ENCODE peak calls at places on chromosomes 7 and 10, in nine cellular contexts. One of them, this sample, is unnamed. For H3K9me3 and H3K4me1, the result is how much of the 10 kb centered on the place peaks cover.

GRCh38 chr7:25124485-25125136 is 449 bp downstream of the CYCS start:
- DNase-seq in uterus: no peak
- DNase-seq in HCT116: no peak
- DNase-seq in Caco-2: no peak
- DNase-seq in cardiac muscle cell: peak
- DNase-seq in endodermal cell: no peak
- DNase-seq in heart right ventricle: no peak
- DNase-seq in RWPE2: peak
- DNase-seq in colonic mucosa: no peak
- DNase-seq in this sample: no peak

GRCh38 chr10:79070611-79071534 is 2.1 kb downstream of the ZMIZ1 start:
- DNase-seq in uterus: peak
- DNase-seq in HCT116: no peak
- DNase-seq in Caco-2: peak
- DNase-seq in cardiac muscle cell: peak
- DNase-seq in endodermal cell: peak
- DNase-seq in heart right ventricle: peak
- DNase-seq in RWPE2: peak
- DNase-seq in colonic mucosa: peak
- DNase-seq in this sample: peak

GRCh38 chr10:84265378-84265777 is 20.5 kb downstream of the RGR start:
- DNase-seq in uterus: no peak
- DNase-seq in HCT116: no peak
- DNase-seq in Caco-2: no peak
- DNase-seq in cardiac muscle cell: no peak
- DNase-seq in endodermal cell: peak
- DNase-seq in heart right ventricle: no peak
- DNase-seq in RWPE2: no peak
- DNase-seq in colonic mucosa: no peak
- DNase-seq in this sample: no peak

GRCh38 chr7:32479574-32480200 is 10.5 kb downstream of the LSM5 start:
- DNase-seq in uterus: no peak
- DNase-seq in HCT116: peak
- DNase-seq in Caco-2: no peak
- DNase-seq in cardiac muscle cell: peak
- DNase-seq in endodermal cell: peak
- DNase-seq in heart right ventricle: peak
- DNase-seq in RWPE2: no peak
- DNase-seq in colonic mucosa: peak
- DNase-seq in this sample: peak

GRCh38 chr7:66182920-66183319 is 22.2 kb upstream of the TPST1 start:
- DNase-seq in uterus: no peak
- DNase-seq in HCT116: no peak
- DNase-seq in Caco-2: no peak
- DNase-seq in cardiac muscle cell: no peak
- DNase-seq in endodermal cell: no peak
- DNase-seq in heart right ventricle: no peak
- DNase-seq in RWPE2: no peak
- DNase-seq in colonic mucosa: no peak
- DNase-seq in this sample: no peak

GRCh38 chr10:12357525-12358151 is 8.3 kb downstream of the CAMK1D start:
- DNase-seq in uterus: no peak
- DNase-seq in HCT116: no peak
- DNase-seq in Caco-2: no peak
- DNase-seq in cardiac muscle cell: no peak
- DNase-seq in endodermal cell: no peak
- DNase-seq in heart right ventricle: no peak
- DNase-seq in RWPE2: no peak
- DNase-seq in colonic mucosa: no peak
- DNase-seq in this sample: no peak

GRCh38 chr10:6543431-6544005 is 36.6 kb downstream of the PRKCQ start:
- DNase-seq in uterus: no peak
- DNase-seq in HCT116: no peak
- DNase-seq in Caco-2: no peak
- DNase-seq in cardiac muscle cell: peak
- DNase-seq in endodermal cell: peak
- DNase-seq in heart right ventricle: no peak
- DNase-seq in RWPE2: no peak
- DNase-seq in colonic mucosa: no peak
- DNase-seq in this sample: no peak

GRCh38 chr10:97134202-97134601 is 51.6 kb downstream of the SLIT1 start:
- DNase-seq in uterus: no peak
- DNase-seq in HCT116: no peak
- DNase-seq in Caco-2: no peak
- DNase-seq in cardiac muscle cell: no peak
- DNase-seq in endodermal cell: no peak
- DNase-seq in heart right ventricle: no peak
- DNase-seq in RWPE2: no peak
- DNase-seq in colonic mucosa: no peak
- DNase-seq in this sample: no peak

GRCh38 chr7:130909881-130910672 is 176.1 kb upstream of the KLF14 start:
- DNase-seq in uterus: no peak
- DNase-seq in HCT116: no peak
- DNase-seq in Caco-2: no peak
- DNase-seq in cardiac muscle cell: no peak
- DNase-seq in endodermal cell: no peak
- DNase-seq in heart right ventricle: no peak
- DNase-seq in RWPE2: no peak
- DNase-seq in colonic mucosa: no peak
- DNase-seq in this sample: no peak

GRCh38 chr10:15460661-15461060 is 89.6 kb upstream of the FAM171A1 start:
- DNase-seq in uterus: no peak
- DNase-seq in HCT116: no peak
- DNase-seq in Caco-2: no peak
- DNase-seq in cardiac muscle cell: no peak
- DNase-seq in endodermal cell: no peak
- DNase-seq in heart right ventricle: no peak
- DNase-seq in RWPE2: no peak
- DNase-seq in colonic mucosa: no peak
- DNase-seq in this sample: no peak

GRCh38 chr7:12643644-12644043 is 43.8 kb upstream of the ARL4A start:
- DNase-seq in uterus: no peak
- DNase-seq in HCT116: no peak
- DNase-seq in Caco-2: no peak
- DNase-seq in cardiac muscle cell: no peak
- DNase-seq in endodermal cell: no peak
- DNase-seq in heart right ventricle: no peak
- DNase-seq in RWPE2: no peak
- DNase-seq in colonic mucosa: no peak
- DNase-seq in this sample: no peak

GRCh38 chr7:34995757-34996156 is 41.5 kb downstream of the DPY19L1 start:
- DNase-seq in uterus: no peak
- DNase-seq in HCT116: no peak
- DNase-seq in Caco-2: no peak
- DNase-seq in cardiac muscle cell: no peak
- DNase-seq in endodermal cell: no peak
- DNase-seq in heart right ventricle: no peak
- DNase-seq in RWPE2: no peak
- DNase-seq in colonic mucosa: no peak
- DNase-seq in this sample: no peak

GRCh38 chr7:44645254-44645653 is 38.8 kb downstream of the OGDH start:
- DNase-seq in uterus: no peak
- DNase-seq in HCT116: no peak
- DNase-seq in Caco-2: no peak
- DNase-seq in cardiac muscle cell: no peak
- DNase-seq in endodermal cell: peak
- DNase-seq in heart right ventricle: no peak
- DNase-seq in RWPE2: no peak
- DNase-seq in colonic mucosa: no peak
- DNase-seq in this sample: no peak

GRCh38 chr7:23106491-23106800 is 861 bp downstream of the KLHL7 start:
- DNase-seq in uterus: no peak
- DNase-seq in HCT116: no peak
- DNase-seq in Caco-2: no peak
- DNase-seq in cardiac muscle cell: peak
- DNase-seq in endodermal cell: peak
- DNase-seq in heart right ventricle: peak
- DNase-seq in RWPE2: no peak
- DNase-seq in colonic mucosa: no peak
- DNase-seq in this sample: no peak

GRCh38 chr10:76920581-76920980 is 717.0 kb downstream of the KCNMA1 start:
- DNase-seq in uterus: no peak
- DNase-seq in HCT116: no peak
- DNase-seq in Caco-2: no peak
- DNase-seq in cardiac muscle cell: no peak
- DNase-seq in endodermal cell: no peak
- DNase-seq in heart right ventricle: no peak
- DNase-seq in RWPE2: no peak
- DNase-seq in colonic mucosa: no peak
- DNase-seq in this sample: no peak

GRCh38 chr7:69773535-69774225 is 175.4 kb downstream of the AUTS2 start:
- DNase-seq in uterus: no peak
- DNase-seq in HCT116: no peak
- DNase-seq in Caco-2: no peak
- DNase-seq in cardiac muscle cell: no peak
- DNase-seq in endodermal cell: no peak
- DNase-seq in heart right ventricle: no peak
- DNase-seq in RWPE2: no peak
- DNase-seq in colonic mucosa: no peak
- DNase-seq in this sample: no peak

GRCh38 chr7:29091722-29092121 is 54.6 kb downstream of the CPVL start:
- DNase-seq in uterus: no peak
- DNase-seq in HCT116: no peak
- DNase-seq in Caco-2: no peak
- DNase-seq in cardiac muscle cell: no peak
- DNase-seq in endodermal cell: no peak
- DNase-seq in heart right ventricle: no peak
- DNase-seq in RWPE2: no peak
- DNase-seq in colonic mucosa: no peak
- DNase-seq in this sample: no peak

GRCh38 chr7:29086545-29086944 is 59.8 kb downstream of the CPVL start:
- DNase-seq in uterus: no peak
- DNase-seq in HCT116: no peak
- DNase-seq in Caco-2: no peak
- DNase-seq in cardiac muscle cell: no peak
- DNase-seq in endodermal cell: no peak
- DNase-seq in heart right ventricle: no peak
- DNase-seq in RWPE2: no peak
- DNase-seq in colonic mucosa: no peak
- DNase-seq in this sample: no peak

GRCh38 chr7:29087840-29088169 is 58.5 kb downstream of the CPVL start:
- DNase-seq in uterus: no peak
- DNase-seq in HCT116: no peak
- DNase-seq in Caco-2: no peak
- DNase-seq in cardiac muscle cell: no peak
- DNase-seq in endodermal cell: no peak
- DNase-seq in heart right ventricle: no peak
- DNase-seq in RWPE2: no peak
- DNase-seq in colonic mucosa: no peak
- DNase-seq in this sample: no peak

GRCh38 chr7:29095666-29096560 is 50.4 kb downstream of the CPVL start:
- DNase-seq in uterus: no peak
- DNase-seq in HCT116: no peak
- DNase-seq in Caco-2: no peak
- DNase-seq in cardiac muscle cell: no peak
- DNase-seq in endodermal cell: no peak
- DNase-seq in heart right ventricle: no peak
- DNase-seq in RWPE2: no peak
- DNase-seq in colonic mucosa: no peak
- DNase-seq in this sample: no peak

GRCh38 chr7:29091121-29091601 is 55.2 kb downstream of the CPVL start:
- DNase-seq in uterus: peak
- DNase-seq in HCT116: no peak
- DNase-seq in Caco-2: no peak
- DNase-seq in cardiac muscle cell: no peak
- DNase-seq in endodermal cell: no peak
- DNase-seq in heart right ventricle: peak
- DNase-seq in RWPE2: no peak
- DNase-seq in colonic mucosa: peak
- DNase-seq in this sample: peak
- H3K4me3 ChIP-seq in uterus: peak
- H3K4me3 ChIP-seq in HCT116: no peak
- H3K4me3 ChIP-seq in Caco-2: no peak
- H3K4me3 ChIP-seq in cardiac muscle cell: no peak
- H3K4me3 ChIP-seq in endodermal cell: no peak
- H3K4me3 ChIP-seq in heart right ventricle: peak
- H3K4me3 ChIP-seq in RWPE2: no peak
- H3K4me3 ChIP-seq in colonic mucosa: peak
- H3K4me3 ChIP-seq in this sample: no peak

GRCh38 chr7:135178364-135178763 is 7.9 kb upstream of the CYREN start:
- DNase-seq in uterus: no peak
- DNase-seq in HCT116: no peak
- DNase-seq in Caco-2: no peak
- DNase-seq in cardiac muscle cell: no peak
- DNase-seq in endodermal cell: no peak
- DNase-seq in heart right ventricle: no peak
- DNase-seq in RWPE2: no peak
- DNase-seq in colonic mucosa: no peak
- DNase-seq in this sample: no peak
- H3K9me3 ChIP-seq in uterus: under half
- H3K9me3 ChIP-seq in HCT116: under half
- H3K9me3 ChIP-seq in Caco-2: under half
- H3K9me3 ChIP-seq in cardiac muscle cell: under half
- H3K9me3 ChIP-seq in endodermal cell: under half
- H3K9me3 ChIP-seq in heart right ventricle: under half
- H3K9me3 ChIP-seq in RWPE2: under half
- H3K9me3 ChIP-seq in colonic mucosa: under half
- H3K9me3 ChIP-seq in this sample: under half

GRCh38 chr10:133095586-133095985 is 7.9 kb downstream of the ADGRA1 start:
- DNase-seq in uterus: no peak
- DNase-seq in HCT116: no peak
- DNase-seq in Caco-2: no peak
- DNase-seq in cardiac muscle cell: no peak
- DNase-seq in endodermal cell: no peak
- DNase-seq in heart right ventricle: no peak
- DNase-seq in RWPE2: no peak
- DNase-seq in colonic mucosa: no peak
- DNase-seq in this sample: no peak
- H3K4me1 ChIP-seq in uterus: under half
- H3K4me1 ChIP-seq in HCT116: under half
- H3K4me1 ChIP-seq in Caco-2: under half
- H3K4me1 ChIP-seq in cardiac muscle cell: under half
- H3K4me1 ChIP-seq in endodermal cell: under half
- H3K4me1 ChIP-seq in heart right ventricle: under half
- H3K4me1 ChIP-seq in RWPE2: under half
- H3K4me1 ChIP-seq in colonic mucosa: under half
- H3K4me1 ChIP-seq in this sample: under half

DNA sequence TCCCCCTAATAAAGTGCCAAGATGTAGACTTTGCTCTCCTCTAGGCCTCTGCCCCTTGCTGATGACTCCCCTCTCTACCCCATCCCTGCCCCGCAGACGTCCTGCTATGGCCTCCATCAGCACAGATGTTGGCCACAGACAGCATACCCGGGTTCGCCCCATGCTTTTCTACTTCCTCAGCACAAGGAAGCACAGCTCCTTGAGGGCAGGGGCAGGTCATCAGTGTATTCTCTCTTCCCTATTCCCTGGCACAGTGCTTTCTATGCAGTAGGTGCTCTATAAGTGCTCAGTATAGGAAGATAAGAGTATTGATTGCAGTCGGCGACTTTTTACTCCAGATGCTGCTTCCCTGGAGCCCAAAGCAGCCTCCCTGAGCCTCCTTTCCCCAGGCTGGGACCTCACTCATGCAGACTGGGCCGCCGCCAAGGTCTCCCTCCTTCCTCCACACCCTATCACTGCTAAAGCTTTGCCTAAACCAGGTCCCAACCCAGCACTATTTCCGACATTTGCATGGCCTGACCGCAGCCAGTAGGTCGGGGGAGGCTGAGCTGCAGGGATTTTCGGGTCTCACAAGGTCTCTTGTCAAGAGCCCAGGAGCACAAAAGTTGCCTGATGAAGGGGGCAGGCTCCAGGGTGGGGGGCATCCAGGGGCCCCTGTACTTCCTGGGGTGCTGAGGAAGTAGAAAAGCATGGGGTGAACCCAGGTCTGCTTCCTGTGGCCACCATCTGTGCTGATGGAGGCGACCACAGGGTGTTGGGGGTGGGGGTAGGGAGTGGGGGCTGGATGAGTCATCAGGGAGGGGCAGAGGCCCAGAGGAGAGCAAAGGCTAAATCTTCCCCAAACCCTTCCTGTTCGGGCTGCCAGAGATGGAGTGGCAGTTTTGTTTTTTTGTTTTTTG is 8.0 kb downstream of the CALHM3 start:
- DNase-seq in uterus: no peak
- DNase-seq in HCT116: no peak
- DNase-seq in Caco-2: no peak
- DNase-seq in cardiac muscle cell: no peak
- DNase-seq in endodermal cell: peak
- DNase-seq in heart right ventricle: no peak
- DNase-seq in RWPE2: no peak
- DNase-seq in colonic mucosa: peak
- DNase-seq in this sample: no peak
- H3K4me3 ChIP-seq in uterus: no peak
- H3K4me3 ChIP-seq in HCT116: no peak
- H3K4me3 ChIP-seq in Caco-2: no peak
- H3K4me3 ChIP-seq in cardiac muscle cell: no peak
- H3K4me3 ChIP-seq in endodermal cell: no peak
- H3K4me3 ChIP-seq in heart right ventricle: no peak
- H3K4me3 ChIP-seq in RWPE2: no peak
- H3K4me3 ChIP-seq in colonic mucosa: no peak
- H3K4me3 ChIP-seq in this sample: no peak

This sample was measured in HAP-1.